ENCODE peak calls at places on chromosomes 12 and 14, in four cellular contexts. O is H7; E is stimulated activated CD4-positive, alpha-beta T cell treated with anti-CD3 and anti-CD28 coated beads, Interleukin-4, amount 100 ng/mL, for 48 hours; B is GM20000. R is an unnamed sample.

GRCh38 chr12:473863-474577 is 14.3 kb downstream of the B4GALNT3 start:
- DNase-seq in O (no peak), B (no peak), E (no peak), R (peak)

GRCh38 chr14:75053396-75054289 is 2.4 kb upstream of the MLH3 start:
- DNase-seq in E (no peak), B (no peak), O (no peak), R (no peak)

GRCh38 chr12:88052686-88053085 is 23.5 kb upstream of the C12orf50 start:
- DNase-seq in O (no peak), B (no peak), E (no peak), R (peak)

GRCh38 chr14:75249251-75249957 is 29.2 kb upstream of the FOS start:
- DNase-seq in E (peak), O (peak), B (peak), R (peak)

GRCh38 chr12:124683330-124683662 is 115.9 kb upstream of the NCOR2 start:
- DNase-seq in O (no peak), B (no peak), E (no peak), R (peak)

GRCh38 chr12:89084751-89085150 is 267.6 kb downstream of the DUSP6 start:
- DNase-seq in B (no peak), E (no peak), O (no peak), R (no peak)

GRCh38 chr12:125185740-125186470 is 120.7 kb downstream of the AACS start:
- DNase-seq in E (peak), O (peak), B (peak), R (peak)

GRCh38 chr12:106205208-106206069 is 42.4 kb downstream of the CKAP4 start:
- DNase-seq in E (no peak), O (peak), B (no peak), R (peak)

GRCh38 chr14:30185832-30186231 is 258.2 kb upstream of the PRKD1 start:
- DNase-seq in B (no peak), E (no peak), O (peak), R (no peak)

GRCh38 chr12:38124247-38125012 is 192.1 kb upstream of the ALG10B start:
- DNase-seq in E (no peak), B (no peak), O (no peak), R (no peak)

GRCh38 chr14:30655124-30655523 is 33.0 kb downstream of the SCFD1 start:
- DNase-seq in E (no peak), O (no peak), B (no peak), R (no peak)

GRCh38 chr12:96352161-96352835 is 47.9 kb downstream of the CDK17 start:
- DNase-seq in O (no peak), B (no peak), E (no peak), R (no peak)

GRCh38 chr12:120628919-120629318 is 11.5 kb upstream of the CABP1 start:
- DNase-seq in E (no peak), O (peak), B (no peak), R (peak)

GRCh38 chr14:75454963-75455546 is 27.2 kb downstream of the JDP2 start:
- DNase-seq in O (no peak), B (no peak), E (no peak), R (peak)

GRCh38 chr12:39300799-39301198 is 142.1 kb downstream of the KIF21A start:
- DNase-seq in B (no peak), E (no peak), O (no peak), R (no peak)

GRCh38 chr14:35215110-35215872 is 76.9 kb upstream of the PSMA6 start:
- DNase-seq in E (no peak), O (peak), B (peak), R (no peak)

R was measured in ELF-1.